ENCODE peak calls at places on chromosomes 1 and 21, in seven cellular contexts. One of them, this sample, is unnamed.

GRCh38 chr1:204685236-204686006 is at the start of gene LRRN2:
- DNase-seq in transverse colon: peak
- DNase-seq in astrocyte: peak
- DNase-seq in uterus: peak
- DNase-seq in gastrocnemius medialis: no peak
- DNase-seq in OCI-LY7: no peak
- DNase-seq in upper lobe of left lung: no peak
- DNase-seq in this sample: peak

GRCh38 chr21:42770717-42771502 is 108.4 kb downstream of the WDR4 start:
- DNase-seq in transverse colon: no peak
- DNase-seq in astrocyte: no peak
- DNase-seq in uterus: no peak
- DNase-seq in gastrocnemius medialis: no peak
- DNase-seq in OCI-LY7: no peak
- DNase-seq in upper lobe of left lung: no peak
- DNase-seq in this sample: no peak

GRCh38 chr1:198102454-198102791 is 54.4 kb upstream of the NEK7 start:
- DNase-seq in transverse colon: no peak
- DNase-seq in astrocyte: peak
- DNase-seq in uterus: no peak
- DNase-seq in gastrocnemius medialis: no peak
- DNase-seq in OCI-LY7: no peak
- DNase-seq in upper lobe of left lung: no peak
- DNase-seq in this sample: no peak

GRCh38 chr21:39451332-39452206 is at the start of gene SH3BGR:
- DNase-seq in transverse colon: no peak
- DNase-seq in astrocyte: peak
- DNase-seq in uterus: peak
- DNase-seq in gastrocnemius medialis: peak
- DNase-seq in OCI-LY7: no peak
- DNase-seq in upper lobe of left lung: peak
- DNase-seq in this sample: peak

GRCh38 chr1:208533746-208534603 is 289.8 kb upstream of the PLXNA2 start:
- DNase-seq in transverse colon: no peak
- DNase-seq in astrocyte: no peak
- DNase-seq in uterus: no peak
- DNase-seq in gastrocnemius medialis: no peak
- DNase-seq in OCI-LY7: no peak
- DNase-seq in upper lobe of left lung: no peak
- DNase-seq in this sample: no peak

GRCh38 chr1:229563241-229563640 is 4.7 kb upstream of the ABCB10 start:
- DNase-seq in transverse colon: no peak
- DNase-seq in astrocyte: no peak
- DNase-seq in uterus: no peak
- DNase-seq in gastrocnemius medialis: no peak
- DNase-seq in OCI-LY7: no peak
- DNase-seq in upper lobe of left lung: peak
- DNase-seq in this sample: no peak

GRCh38 chr21:40622531-40622930 is 224.4 kb downstream of the DSCAM start:
- DNase-seq in transverse colon: no peak
- DNase-seq in astrocyte: peak
- DNase-seq in uterus: no peak
- DNase-seq in gastrocnemius medialis: no peak
- DNase-seq in OCI-LY7: no peak
- DNase-seq in upper lobe of left lung: no peak
- DNase-seq in this sample: no peak

GRCh38 chr1:221694109-221694508 is 47.8 kb downstream of the DUSP10 start:
- DNase-seq in transverse colon: no peak
- DNase-seq in astrocyte: no peak
- DNase-seq in uterus: no peak
- DNase-seq in gastrocnemius medialis: no peak
- DNase-seq in OCI-LY7: no peak
- DNase-seq in upper lobe of left lung: no peak
- DNase-seq in this sample: no peak

GRCh38 chr1:152983743-152984142 is at the start of gene SPRR1A:
- DNase-seq in transverse colon: no peak
- DNase-seq in astrocyte: no peak
- DNase-seq in uterus: no peak
- DNase-seq in gastrocnemius medialis: no peak
- DNase-seq in OCI-LY7: no peak
- DNase-seq in upper lobe of left lung: no peak
- DNase-seq in this sample: no peak

GRCh38 chr1:200304146-200304545 is 105.7 kb downstream of the ZNF281 start:
- DNase-seq in transverse colon: no peak
- DNase-seq in astrocyte: no peak
- DNase-seq in uterus: no peak
- DNase-seq in gastrocnemius medialis: no peak
- DNase-seq in OCI-LY7: no peak
- DNase-seq in upper lobe of left lung: no peak
- DNase-seq in this sample: no peak

GRCh38 chr21:28614816-28615215 is 377.9 kb downstream of the LTN1 start:
- DNase-seq in transverse colon: no peak
- DNase-seq in astrocyte: peak
- DNase-seq in uterus: no peak
- DNase-seq in gastrocnemius medialis: no peak
- DNase-seq in OCI-LY7: no peak
- DNase-seq in upper lobe of left lung: no peak
- DNase-seq in this sample: no peak

GRCh38 chr1:187568067-187568466 is 739.3 kb downstream of the PLA2G4A start:
- DNase-seq in transverse colon: no peak
- DNase-seq in astrocyte: no peak
- DNase-seq in uterus: no peak
- DNase-seq in gastrocnemius medialis: no peak
- DNase-seq in OCI-LY7: no peak
- DNase-seq in upper lobe of left lung: no peak
- DNase-seq in this sample: no peak

GRCh38 chr1:29708381-29708780 is 472.1 kb downstream of the PTPRU start:
- DNase-seq in transverse colon: no peak
- DNase-seq in astrocyte: no peak
- DNase-seq in uterus: no peak
- DNase-seq in gastrocnemius medialis: no peak
- DNase-seq in OCI-LY7: no peak
- DNase-seq in upper lobe of left lung: no peak
- DNase-seq in this sample: no peak

GRCh38 chr1:24393892-24394291 is 19.7 kb downstream of the STPG1 start:
- DNase-seq in transverse colon: no peak
- DNase-seq in astrocyte: peak
- DNase-seq in uterus: no peak
- DNase-seq in gastrocnemius medialis: no peak
- DNase-seq in OCI-LY7: no peak
- DNase-seq in upper lobe of left lung: no peak
- DNase-seq in this sample: no peak

GRCh38 chr1:82819234-82819633 is 1018.5 kb downstream of the ADGRL2 start:
- DNase-seq in transverse colon: no peak
- DNase-seq in astrocyte: no peak
- DNase-seq in uterus: no peak
- DNase-seq in gastrocnemius medialis: no peak
- DNase-seq in OCI-LY7: no peak
- DNase-seq in upper lobe of left lung: no peak
- DNase-seq in this sample: no peak

GRCh38 chr1:108719253-108719652 is 6.5 kb downstream of the FNDC7 start:
- DNase-seq in transverse colon: no peak
- DNase-seq in astrocyte: no peak
- DNase-seq in uterus: no peak
- DNase-seq in gastrocnemius medialis: no peak
- DNase-seq in OCI-LY7: no peak
- DNase-seq in upper lobe of left lung: no peak
- DNase-seq in this sample: no peak

GRCh38 chr1:12405325-12406217 is 175.7 kb downstream of the VPS13D start:
- DNase-seq in transverse colon: peak
- DNase-seq in astrocyte: peak
- DNase-seq in uterus: peak
- DNase-seq in gastrocnemius medialis: no peak
- DNase-seq in OCI-LY7: no peak
- DNase-seq in upper lobe of left lung: peak
- DNase-seq in this sample: no peak

GRCh38 chr1:230898144-230898543 is 29.8 kb upstream of the C1orf198 start:
- DNase-seq in transverse colon: no peak
- DNase-seq in astrocyte: no peak
- DNase-seq in uterus: no peak
- DNase-seq in gastrocnemius medialis: no peak
- DNase-seq in OCI-LY7: no peak
- DNase-seq in upper lobe of left lung: no peak
- DNase-seq in this sample: no peak

GRCh38 chr21:25362375-25363267 is 244.7 kb downstream of the MRPL39 start:
- DNase-seq in transverse colon: no peak
- DNase-seq in astrocyte: no peak
- DNase-seq in uterus: no peak
- DNase-seq in gastrocnemius medialis: no peak
- DNase-seq in OCI-LY7: no peak
- DNase-seq in upper lobe of left lung: no peak
- DNase-seq in this sample: no peak

GRCh38 chr1:182119631-182120030 is 58.1 kb upstream of the ZNF648 start:
- DNase-seq in transverse colon: no peak
- DNase-seq in astrocyte: peak
- DNase-seq in uterus: no peak
- DNase-seq in gastrocnemius medialis: no peak
- DNase-seq in OCI-LY7: no peak
- DNase-seq in upper lobe of left lung: no peak
- DNase-seq in this sample: no peak

GRCh38 chr1:159222987-159223386 is 18.3 kb downstream of the ACKR1 start:
- DNase-seq in transverse colon: no peak
- DNase-seq in astrocyte: no peak
- DNase-seq in uterus: no peak
- DNase-seq in gastrocnemius medialis: no peak
- DNase-seq in OCI-LY7: no peak
- DNase-seq in upper lobe of left lung: no peak
- DNase-seq in this sample: no peak

DNA sequence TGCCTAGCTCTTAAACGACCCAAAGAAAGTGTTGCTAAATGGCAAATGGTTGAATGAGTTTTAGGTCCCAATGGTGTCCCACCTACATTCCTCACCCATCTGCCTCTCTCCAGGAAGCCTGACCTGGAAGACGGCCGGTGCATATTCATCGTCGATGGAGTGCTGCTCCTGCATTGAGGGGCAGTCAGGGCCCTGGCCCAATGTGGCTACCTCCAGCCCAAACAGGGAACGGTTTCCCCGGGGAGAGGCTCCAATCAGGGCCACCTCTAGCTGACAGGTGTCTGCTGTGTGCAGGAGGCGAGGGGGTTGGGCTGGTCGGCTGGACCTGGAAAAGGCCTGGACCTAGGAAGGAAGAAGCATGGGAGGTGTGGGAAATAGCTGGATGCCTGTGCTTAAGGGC is 1.6 kb downstream of the GLMP start:
- DNase-seq in transverse colon: no peak
- DNase-seq in astrocyte: no peak
- DNase-seq in uterus: no peak
- DNase-seq in gastrocnemius medialis: no peak
- DNase-seq in OCI-LY7: no peak
- DNase-seq in upper lobe of left lung: no peak
- DNase-seq in this sample: no peak
- H3K4me3 ChIP-seq in transverse colon: no peak
- H3K4me3 ChIP-seq in astrocyte: no peak
- H3K4me3 ChIP-seq in uterus: no peak
- H3K4me3 ChIP-seq in gastrocnemius medialis: no peak
- H3K4me3 ChIP-seq in OCI-LY7: no peak
- H3K4me3 ChIP-seq in upper lobe of left lung: no peak
- H3K4me3 ChIP-seq in this sample: no peak

DNA sequence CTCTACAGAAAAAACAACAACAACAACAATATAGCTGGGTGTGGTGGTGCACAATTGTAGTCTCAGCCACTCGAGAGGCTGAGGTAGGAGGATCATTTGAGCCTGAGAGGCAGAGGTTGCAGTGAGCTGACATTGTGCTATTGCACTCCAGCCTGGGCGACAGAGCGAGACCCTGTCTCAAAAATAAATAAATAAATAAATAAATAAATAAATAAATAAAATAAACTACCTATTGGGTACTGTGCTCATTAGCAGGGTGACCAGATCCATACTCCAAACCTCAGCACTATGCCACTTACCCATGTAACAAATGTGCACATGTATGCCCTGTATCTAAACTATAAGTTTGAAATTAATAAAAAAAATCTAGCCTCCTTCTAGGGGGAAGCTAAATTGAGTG is 369.4 kb upstream of the AJAP1 start:
- DNase-seq in transverse colon: no peak
- DNase-seq in astrocyte: no peak
- DNase-seq in uterus: no peak
- DNase-seq in gastrocnemius medialis: no peak
- DNase-seq in OCI-LY7: no peak
- DNase-seq in upper lobe of left lung: no peak
- DNase-seq in this sample: no peak
- TF ChIP-seq CTCF in transverse colon: no peak
- TF ChIP-seq CTCF in astrocyte: no peak
- TF ChIP-seq CTCF in uterus: no peak
- TF ChIP-seq CTCF in gastrocnemius medialis: no peak
- TF ChIP-seq CTCF in OCI-LY7: no peak
- TF ChIP-seq CTCF in upper lobe of left lung: no peak
- TF ChIP-seq CTCF in this sample: no peak

GRCh38 chr1:84753516-84754375 is 63.5 kb upstream of the SSX2IP start:
- DNase-seq in transverse colon: peak
- DNase-seq in astrocyte: peak
- DNase-seq in uterus: peak
- DNase-seq in gastrocnemius medialis: peak
- DNase-seq in OCI-LY7: peak
- DNase-seq in upper lobe of left lung: peak
- DNase-seq in this sample: peak

GRCh38 chr1:84756455-84757082 is 66.3 kb upstream of the SSX2IP start:
- DNase-seq in transverse colon: no peak
- DNase-seq in astrocyte: no peak
- DNase-seq in uterus: no peak
- DNase-seq in gastrocnemius medialis: no peak
- DNase-seq in OCI-LY7: no peak
- DNase-seq in upper lobe of left lung: no peak
- DNase-seq in this sample: no peak

GRCh38 chr1:84757301-84757700 is 67.0 kb upstream of the SSX2IP start:
- DNase-seq in transverse colon: no peak
- DNase-seq in astrocyte: no peak
- DNase-seq in uterus: no peak
- DNase-seq in gastrocnemius medialis: no peak
- DNase-seq in OCI-LY7: no peak
- DNase-seq in upper lobe of left lung: no peak
- DNase-seq in this sample: no peak

GRCh38 chr1:84755216-84755615 is 65.0 kb upstream of the SSX2IP start:
- DNase-seq in transverse colon: no peak
- DNase-seq in astrocyte: no peak
- DNase-seq in uterus: no peak
- DNase-seq in gastrocnemius medialis: no peak
- DNase-seq in OCI-LY7: no peak
- DNase-seq in upper lobe of left lung: no peak
- DNase-seq in this sample: no peak

DNA sequence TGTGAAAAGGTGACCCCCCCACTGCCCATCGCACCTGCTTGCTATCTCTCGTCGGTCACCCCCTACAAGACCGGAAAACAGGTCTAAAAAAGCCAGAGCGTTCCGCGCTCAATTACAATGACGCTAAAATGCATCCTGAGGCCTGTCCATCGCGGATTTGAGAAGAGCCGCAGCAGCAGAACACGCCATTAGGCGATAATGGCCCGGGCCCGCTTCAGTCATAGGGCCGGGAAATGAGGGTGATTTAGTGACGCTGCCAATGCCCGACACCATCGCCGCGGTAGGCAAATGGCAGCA is 64.1 kb upstream of the SSX2IP start:
- DNase-seq in transverse colon: no peak
- DNase-seq in astrocyte: no peak
- DNase-seq in uterus: no peak
- DNase-seq in gastrocnemius medialis: no peak
- DNase-seq in OCI-LY7: no peak
- DNase-seq in upper lobe of left lung: no peak
- DNase-seq in this sample: no peak
- H3K4me3 ChIP-seq in transverse colon: no peak
- H3K4me3 ChIP-seq in astrocyte: no peak
- H3K4me3 ChIP-seq in uterus: no peak
- H3K4me3 ChIP-seq in gastrocnemius medialis: no peak
- H3K4me3 ChIP-seq in OCI-LY7: no peak
- H3K4me3 ChIP-seq in upper lobe of left lung: no peak
- H3K4me3 ChIP-seq in this sample: no peak

GRCh38 chr1:64584479-64584878 is 114.5 kb downstream of the CACHD1 start:
- DNase-seq in transverse colon: no peak
- DNase-seq in astrocyte: no peak
- DNase-seq in uterus: no peak
- DNase-seq in gastrocnemius medialis: no peak
- DNase-seq in OCI-LY7: no peak
- DNase-seq in upper lobe of left lung: no peak
- DNase-seq in this sample: no peak
- TF ChIP-seq CTCF in transverse colon: peak
- TF ChIP-seq CTCF in astrocyte: no peak
- TF ChIP-seq CTCF in uterus: no peak
- TF ChIP-seq CTCF in gastrocnemius medialis: no peak
- TF ChIP-seq CTCF in OCI-LY7: peak
- TF ChIP-seq CTCF in upper lobe of left lung: no peak
- TF ChIP-seq CTCF in this sample: no peak

This sample was measured in dorsolateral prefrontal cortex.